ENCODE peak calls at places on chromosomes 3 and 15, in seven cellular contexts. L is hepatocyte, I is HCT116, T is GM23338, H is GM23248, F is neural progenitor cell, W is MM.1S. O is an unnamed sample.

GRCh38 chr3:183541235-183541655 is 14.3 kb downstream of the KLHL6 start:
- DNase-seq in W (no peak), H (no peak), T (no peak), F (no peak), I (no peak), L (no peak), O (no peak)

GRCh38 chr15:91857772-91858171 is 4.3 kb downstream of the SLCO3A1 start:
- DNase-seq in W (peak), H (no peak), T (no peak), F (no peak), I (no peak), L (no peak), O (no peak)

GRCh38 chr15:92323480-92323879 is 70.2 kb upstream of the ST8SIA2 start:
- DNase-seq in H (no peak), L (no peak), T (no peak), W (no peak), I (no peak), F (no peak), O (no peak)

GRCh38 chr3:124860599-124860998 is 26.6 kb downstream of the ITGB5 start:
- DNase-seq in W (no peak), H (peak), L (peak), F (no peak), I (peak), T (no peak), O (peak)

GRCh38 chr3:11328196-11328945 is 56.2 kb downstream of the ATG7 start:
- DNase-seq in F (no peak), T (no peak), H (peak), W (no peak), L (no peak), I (no peak), O (no peak)

GRCh38 chr15:65916664-65917406 is 47.5 kb downstream of the RAB11A start:
- DNase-seq in I (no peak), L (peak), F (peak), H (peak), T (peak), W (no peak), O (peak)

GRCh38 chr15:93179704-93180103 is 90.7 kb upstream of the RGMA start:
- DNase-seq in T (peak), L (peak), I (no peak), H (no peak), W (no peak), F (peak), O (no peak)

GRCh38 chr15:39145854-39146253 is 435.0 kb upstream of the THBS1 start:
- DNase-seq in H (peak), F (no peak), I (no peak), W (no peak), L (no peak), T (no peak), O (peak)

GRCh38 chr15:80275946-80276345 is 23.9 kb upstream of the CTXND1 start:
- DNase-seq in F (no peak), I (no peak), W (no peak), L (peak), H (peak), T (no peak), O (peak)

GRCh38 chr15:63981596-63982320 is 64.5 kb downstream of the DAPK2 start:
- DNase-seq in F (no peak), W (no peak), L (no peak), H (no peak), I (no peak), T (no peak), O (no peak)

GRCh38 chr3:69144631-69145244 is 22.3 kb upstream of the LMOD3 start:
- DNase-seq in F (peak), W (no peak), I (no peak), T (peak), H (no peak), L (no peak), O (no peak)

GRCh38 chr15:39285066-39285465 is 295.8 kb upstream of the THBS1 start:
- DNase-seq in L (no peak), I (no peak), H (no peak), F (no peak), T (no peak), W (no peak), O (no peak)

GRCh38 chr3:12367346-12367745 is 78.5 kb downstream of the PPARG start:
- DNase-seq in W (no peak), T (no peak), L (no peak), H (no peak), F (no peak), I (no peak), O (peak)

GRCh38 chr15:80182611-80183210 is 29.9 kb downstream of the FAH start:
- DNase-seq in I (no peak), F (no peak), T (no peak), W (no peak), L (no peak), H (peak), O (peak)

GRCh38 chr15:63048986-63049665 is 6.6 kb downstream of the TPM1 start:
- DNase-seq in W (peak), H (peak), T (peak), L (peak), I (no peak), F (peak), O (peak)

GRCh38 chr3:160677459-160677901 is 520 bp downstream of the ARL14 start:
- DNase-seq in T (no peak), H (peak), I (no peak), L (no peak), F (peak), W (no peak), O (peak)

GRCh38 chr15:41161336-41161735 is 45.3 kb upstream of the INO80 start:
- DNase-seq in I (no peak), F (no peak), H (peak), T (no peak), L (no peak), W (no peak), O (peak)

GRCh38 chr3:164468055-164468454 is 610.2 kb downstream of the SI start:
- DNase-seq in T (no peak), W (no peak), L (no peak), H (no peak), I (no peak), F (no peak), O (no peak)

GRCh38 chr15:92655178-92655995 is at the start of gene FAM174B:
- DNase-seq in I (no peak), L (peak), H (peak), F (peak), W (peak), T (peak), O (peak)

GRCh38 chr15:27165590-27165989 is 194.6 kb downstream of the GABRG3 start:
- DNase-seq in W (no peak), H (no peak), T (no peak), L (no peak), F (no peak), I (no peak), O (no peak)

GRCh38 chr3:196653127-196653795 is 13.8 kb downstream of the NRROS start:
- DNase-seq in L (no peak), T (no peak), W (no peak), F (no peak), H (no peak), I (no peak), O (no peak)

GRCh38 chr3:64057231-64057630 is 33.9 kb upstream of the PSMD6 start:
- DNase-seq in I (no peak), T (no peak), H (no peak), F (no peak), L (no peak), W (no peak), O (no peak)

GRCh38 chr3:122055215-122055614 is at the start of gene CD86:
- DNase-seq in H (peak), F (no peak), T (no peak), L (no peak), W (no peak), I (no peak), O (no peak)

GRCh38 chr15:35560895-35561294 is 14.9 kb upstream of the DPH6 start:
- DNase-seq in W (no peak), T (no peak), I (no peak), F (no peak), H (no peak), L (no peak), O (no peak)

GRCh38 chr3:33942483-33943150 is 144.2 kb downstream of the PDCD6IP start:
- DNase-seq in I (no peak), W (no peak), T (no peak), F (no peak), L (no peak), H (peak), O (peak)

GRCh38 chr15:77243146-77243545 is 172.2 kb upstream of the TSPAN3 start:
- DNase-seq in W (no peak), I (no peak), F (no peak), L (no peak), H (no peak), T (no peak), O (no peak)

GRCh38 chr3:29871087-29871486 is 590.2 kb downstream of the RBMS3 start:
- DNase-seq in F (no peak), L (no peak), W (peak), H (no peak), T (peak), I (no peak), O (peak)

GRCh38 chr3:35931867-35932266 is 292.5 kb downstream of the ARPP21 start:
- DNase-seq in H (no peak), T (no peak), L (no peak), I (no peak), W (no peak), F (no peak), O (no peak)

GRCh38 chr3:119934250-119934649 is 152.3 kb downstream of the NR1I2 start:
- DNase-seq in W (no peak), I (no peak), T (no peak), H (no peak), L (no peak), F (no peak), O (no peak)

GRCh38 chr3:148023994-148024393 is 614.8 kb downstream of the ZIC1 start:
- DNase-seq in L (no peak), H (peak), T (no peak), F (no peak), W (no peak), I (no peak), O (peak)

GRCh38 chr15:90071220-90071807 is 31.0 kb downstream of the IDH2 start:
- DNase-seq in I (peak), H (peak), F (peak), T (peak), L (peak), W (peak), O (peak)

GRCh38 chr15:57290826-57291225 is 85.5 kb upstream of the CGNL1 start:
- DNase-seq in H (peak), L (no peak), T (no peak), F (no peak), W (no peak), I (no peak), O (no peak)

GRCh38 chr3:90015688-90016356 is 908.4 kb downstream of the EPHA3 start:
- DNase-seq in I (no peak), W (no peak), H (peak), T (no peak), L (peak), F (peak), O (peak)

GRCh38 chr15:48380183-48380582 is 49.0 kb downstream of the DUT start:
- DNase-seq in H (no peak), F (no peak), I (no peak), L (no peak), W (no peak), T (no peak), O (no peak)

GRCh38 chr3:174247671-174248070 is 611.5 kb upstream of the NAALADL2 start:
- DNase-seq in L (no peak), F (no peak), H (no peak), I (no peak), W (no peak), T (no peak), O (no peak)

GRCh38 chr3:117719316-117719926 is 1009.8 kb downstream of the TUSC7 start:
- DNase-seq in I (peak), F (peak), H (peak), T (peak), L (peak), W (peak), O (peak)

GRCh38 chr15:75943713-75944215 is 40.1 kb downstream of the FBXO22 start:
- DNase-seq in T (peak), W (no peak), H (peak), F (no peak), I (no peak), L (no peak), O (peak)

GRCh38 chr3:37310666-37311050 is 136.3 kb upstream of the LRRFIP2 start:
- DNase-seq in L (no peak), T (no peak), I (no peak), W (no peak), F (no peak), H (peak), O (no peak)
- TF ChIP-seq EZH2phosphoT487 in L (no peak), T (no peak), I (no peak), W (no peak), F (no peak), H (no peak), O (no peak)

GRCh38 chr3:149971403-149972075 is 844 bp upstream of the PFN2 start:
- DNase-seq in H (peak), I (peak), L (no peak), F (no peak), W (peak), T (peak), O (peak)
- TF ChIP-seq EZH2 in H (no peak), I (no peak), L (no peak), F (no peak), W (no peak), T (no peak), O (no peak)

GRCh38 chr15:55652909-55653495 is 64.9 kb upstream of the PYGO1 start:
- DNase-seq in W (no peak), H (no peak), L (no peak), T (peak), F (peak), I (no peak), O (no peak)

GRCh38 chr15:55649058-55649423 is 60.9 kb upstream of the PYGO1 start:
- DNase-seq in F (no peak), W (no peak), T (no peak), H (peak), I (no peak), L (no peak), O (peak)

GRCh38 chr15:55654541-55654940 is 66.4 kb upstream of the PYGO1 start:
- DNase-seq in T (no peak), W (no peak), H (no peak), F (no peak), L (no peak), I (no peak), O (peak)

DNA sequence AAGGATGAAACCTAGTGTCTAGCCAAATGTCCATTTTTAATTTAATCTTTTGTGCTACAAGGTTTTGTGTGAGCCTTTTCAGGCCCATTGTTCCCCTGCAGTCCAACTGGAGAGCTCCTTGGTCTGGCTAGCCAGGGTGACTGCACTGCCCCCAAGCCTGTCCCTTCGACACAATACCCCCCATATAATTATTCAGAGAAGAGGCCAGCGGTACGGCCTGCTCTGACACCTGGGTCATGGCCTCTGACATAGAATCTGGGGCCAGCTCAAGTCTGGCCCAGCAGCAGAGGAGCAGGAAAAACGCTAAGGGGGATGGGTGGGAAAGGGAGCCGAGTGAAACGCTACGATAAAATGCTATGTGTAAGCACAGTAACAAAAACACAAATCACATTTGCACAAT is 64.2 kb upstream of the PYGO1 start:
- DNase-seq in T (peak), I (no peak), H (no peak), F (peak), W (no peak), L (no peak), O (no peak)
- TF ChIP-seq EZH2phosphoT487 in T (no peak), I (no peak), H (no peak), F (peak), W (no peak), L (no peak), O (no peak)

GRCh38 chr3:27723803-27724458 is 1.8 kb upstream of the EOMES start:
- DNase-seq in L (no peak), F (peak), W (no peak), T (peak), H (peak), I (no peak), O (no peak)
- TF ChIP-seq EZH2 in L (peak), F (peak), W (no peak), T (peak), H (peak), I (no peak), O (no peak)

GRCh38 chr3:150763841-150764483 is 993 bp upstream of the SIAH2 start:
- DNase-seq in W (peak), I (peak), H (peak), T (peak), L (peak), F (peak), O (peak)

GRCh38 chr3:150763122-150763840 is at the start of gene SIAH2:
- DNase-seq in F (peak), I (peak), L (peak), T (peak), H (peak), W (peak), O (peak)

GRCh38 chr3:150764607-150765366 is 1.8 kb upstream of the SIAH2 start:
- DNase-seq in H (no peak), L (no peak), F (no peak), I (no peak), W (peak), T (no peak), O (no peak)

GRCh38 chr3:150766742-150767141 is 3.8 kb upstream of the SIAH2 start:
- DNase-seq in L (no peak), I (no peak), T (no peak), F (no peak), W (no peak), H (no peak), O (no peak)

GRCh38 chr3:150765949-150766720 is 3.2 kb upstream of the SIAH2 start:
- DNase-seq in H (peak), T (peak), L (no peak), W (peak), F (peak), I (no peak), O (peak)
- TF ChIP-seq EZH2phosphoT487 in H (no peak), T (no peak), L (no peak), W (no peak), F (no peak), I (no peak), O (no peak)

DNA sequence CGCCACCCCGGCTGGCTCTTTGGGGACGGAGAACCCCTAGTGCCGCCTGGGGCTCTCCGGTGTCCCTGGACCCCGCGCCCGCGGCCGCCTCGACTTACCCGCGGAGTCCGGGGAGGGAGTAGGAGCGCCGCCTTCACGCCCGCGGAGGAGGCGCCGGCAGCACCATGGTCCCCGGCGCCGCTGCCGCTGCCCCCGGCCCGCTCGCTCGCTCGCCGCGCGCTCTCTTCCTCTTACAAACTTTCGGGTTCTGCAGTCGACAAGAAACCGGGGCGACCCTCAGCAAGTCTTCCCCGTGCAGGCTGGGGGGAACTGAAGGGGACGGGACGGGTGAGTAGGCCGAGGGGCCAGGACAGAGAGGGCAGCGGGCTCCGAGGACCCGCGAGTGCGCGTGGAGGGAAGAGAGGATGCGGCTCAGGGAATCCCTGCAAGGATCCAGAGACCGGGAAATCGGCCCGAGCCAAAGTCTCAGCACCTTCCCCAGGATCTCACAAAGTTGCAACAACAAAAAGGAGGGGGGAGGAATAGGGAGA is 2.0 kb downstream of the FOXP1 start:
- DNase-seq in H (peak), I (no peak), T (peak), W (no peak), F (peak), L (peak), O (peak)
- TF ChIP-seq EZH2 in H (no peak), I (no peak), T (peak), W (no peak), F (peak), L (no peak), O (no peak)

GRCh38 chr3:14633819-14634424 is 17.6 kb upstream of the CCDC174 start:
- DNase-seq in T (peak), I (peak), F (peak), H (peak), W (peak), L (peak), O (peak)
- TF ChIP-seq EZH2phosphoT487 in T (no peak), I (no peak), F (no peak), H (no peak), W (no peak), L (no peak), O (no peak)